ENCODE peak calls at places on chromosomes 5 and 9, in nine cellular contexts. R is NCI-H526; S is OCI-LY7; F is MM.1S; B is NCI-H1092 treated with DMSO at 0.1 percent for 48 hours; H is CD8-positive, alpha-beta T cell; E is stimulated activated CD4-positive, alpha-beta T cell treated with anti-CD3 and anti-CD28 coated beads, Interleukin-1b, Interleukin-23, amount 100 ng/mL, for 4 hours; P is RWPE2; L is mammary epithelial cell. G is an unnamed sample.

GRCh38 chr9:33880562-33881089 is 63.7 kb downstream of the UBE2R2 start:
- DNase-seq in R (no peak), S (no peak), F (no peak), B (no peak), H (no peak), E (no peak), P (no peak), L (no peak), G (no peak)

GRCh38 chr9:97895695-97896332 is 26.5 kb downstream of the TRMO start:
- DNase-seq in R (no peak), S (peak; percentile 37), F (peak; percentile 16), B (no peak), H (no peak), E (no peak), P (no peak), L (peak; percentile 23), G (no peak)

GRCh38 chr9:109012876-109013677 is at the start of gene CTNNAL1:
- DNase-seq in R (no peak), S (peak; percentile 91), F (peak; percentile 89), B (peak; percentile 87), H (peak; percentile 89), E (peak; percentile 81), P (peak; percentile 88), L (peak; percentile 71), G (peak; percentile 96)

GRCh38 chr9:78903581-78903980 is 606.7 kb downstream of the PSAT1 start:
- DNase-seq in R (no peak), S (no peak), F (no peak), B (no peak), H (no peak), E (no peak), P (no peak), L (peak; percentile 53), G (peak; percentile 73)

GRCh38 chr5:149635394-149635793 is 54.1 kb downstream of the ARHGEF37 start:
- DNase-seq in R (no peak), S (no peak), F (no peak), B (no peak), H (no peak), E (no peak), P (no peak), L (peak; percentile 95), G (peak; percentile 68)

GRCh38 chr5:169106906-169107305 is 194.0 kb downstream of the SLIT3 start:
- DNase-seq in R (no peak), S (no peak), F (no peak), B (no peak), H (no peak), E (no peak), P (no peak), L (no peak), G (no peak)

GRCh38 chr5:91288117-91288516 is 95.0 kb downstream of the ARRDC3 start:
- DNase-seq in R (no peak), S (no peak), F (no peak), B (no peak), H (no peak), E (no peak), P (no peak), L (no peak), G (peak; percentile 69)

GRCh38 chr5:74167206-74167929 is 473.2 kb downstream of the ENC1 start:
- DNase-seq in R (no peak), S (no peak), F (no peak), B (no peak), H (no peak), E (no peak), P (no peak), L (peak; percentile 77), G (peak; percentile 59)

GRCh38 chr5:141680751-141681201 is 1.3 kb downstream of the ARAP3 start:
- DNase-seq in R (no peak), S (no peak), F (no peak), B (no peak), H (no peak), E (no peak), P (no peak), L (peak; percentile 43), G (peak; percentile 24)

GRCh38 chr5:10329808-10330481 is 22.2 kb upstream of the CMBL start:
- DNase-seq in R (no peak), S (no peak), F (no peak), B (peak; percentile 40), H (no peak), E (no peak), P (no peak), L (no peak), G (peak; percentile 93)

G was measured in foreskin fibroblast.